ENCODE peak calls at places on chromosomes 16 and 17, in ten cellular contexts. R, I, B, J, H, T, A, G, K and V are unnamed samples.

GRCh38 chr17:42563543-42563942 is 1.6 kb downstream of the COASY start:
- DNase-seq in G (no peak), R (no peak), H (no peak), B (no peak), A (no peak), J (no peak), T (no peak), I (no peak), K (no peak), V (no peak)

GRCh38 chr17:42673885-42674754 is 2.7 kb downstream of the PLEKHH3 start:
- DNase-seq in A (no peak), J (peak), T (no peak), B (peak), R (peak), K (peak), I (no peak), H (peak), G (peak), V (no peak)

GRCh38 chr16:69013991-69014390 is 91.5 kb upstream of the HAS3 start:
- DNase-seq in A (no peak), G (no peak), J (no peak), B (no peak), I (no peak), K (peak), R (peak), H (no peak), T (no peak), V (no peak)

GRCh38 chr16:16861546-16861945 is 482.6 kb downstream of the NPIPA7 start:
- DNase-seq in I (peak), T (no peak), R (peak), H (peak), K (peak), B (peak), G (no peak), A (no peak), J (peak), V (peak)

GRCh38 chr17:82373731-82374625 is 2.4 kb downstream of the UTS2R start:
- DNase-seq in J (no peak), H (no peak), B (no peak), R (no peak), A (no peak), K (no peak), T (no peak), I (no peak), G (peak), V (no peak)

GRCh38 chr17:61597606-61598005 is 6.6 kb upstream of the NACA2 start:
- DNase-seq in I (no peak), A (no peak), G (no peak), B (no peak), J (no peak), K (no peak), H (no peak), R (no peak), T (no peak), V (no peak)

GRCh38 chr16:2090819-2091721 is 43.3 kb downstream of the TSC2 start:
- DNase-seq in J (peak), A (peak), T (no peak), K (peak), R (peak), G (peak), H (peak), B (no peak), I (peak), V (no peak)

GRCh38 chr17:333626-334396 is 18.8 kb downstream of the RPH3AL start:
- DNase-seq in K (peak), J (peak), G (peak), R (peak), A (peak), B (peak), H (no peak), T (peak), I (peak), V (no peak)

GRCh38 chr17:29176500-29177351 is 3.5 kb downstream of the MYO18A start:
- DNase-seq in B (peak), G (peak), T (no peak), H (peak), I (no peak), R (no peak), J (peak), A (no peak), K (peak), V (peak)

GRCh38 chr17:27498615-27499316 is 42.5 kb downstream of the KSR1 start:
- DNase-seq in G (no peak), R (no peak), I (no peak), J (no peak), H (no peak), B (no peak), T (no peak), K (no peak), A (no peak), V (no peak)

GRCh38 chr16:4696905-4697866 is 3.8 kb downstream of the NUDT16L1 start:
- DNase-seq in H (no peak), T (no peak), B (no peak), I (no peak), R (no peak), A (no peak), K (no peak), J (no peak), G (peak), V (no peak)

GRCh38 chr16:57386381-57386951 is 14.2 kb downstream of the CX3CL1 start:
- DNase-seq in H (no peak), I (peak), R (no peak), J (peak), A (no peak), K (peak), T (no peak), B (no peak), G (no peak), V (no peak)

GRCh38 chr17:1516403-1517161 is at the start of gene INPP5K:
- DNase-seq in R (peak), J (peak), T (peak), B (peak), I (peak), G (peak), H (peak), A (peak), K (peak), V (peak)

GRCh38 chr16:84700518-84701277 is 898 bp downstream of the USP10 start:
- DNase-seq in B (no peak), G (no peak), T (no peak), R (no peak), J (peak), H (peak), I (peak), K (no peak), A (no peak), V (peak)

GRCh38 chr17:68861602-68862001 is 93.6 kb downstream of the ABCA8 start:
- DNase-seq in K (no peak), J (peak), G (no peak), I (no peak), T (no peak), A (no peak), B (no peak), R (no peak), H (no peak), V (no peak)

GRCh38 chr16:87897563-87898505 is 28.5 kb upstream of the SLC7A5 start:
- DNase-seq in H (peak), J (no peak), T (no peak), K (no peak), G (no peak), R (no peak), A (no peak), B (peak), I (no peak), V (no peak)

GRCh38 chr16:89378947-89379771 is 111.2 kb downstream of the ANKRD11 start:
- DNase-seq in R (no peak), A (no peak), G (peak), H (no peak), T (no peak), B (peak), J (no peak), K (no peak), I (no peak), V (no peak)

GRCh38 chr17:1006054-1006453 is 9.1 kb downstream of the TIMM22 start:
- DNase-seq in R (no peak), H (no peak), T (no peak), J (no peak), G (no peak), I (no peak), B (no peak), A (no peak), K (no peak), V (no peak)

GRCh38 chr16:11796227-11797165 is 562 bp downstream of the ZC3H7A start:
- DNase-seq in G (peak), H (peak), B (peak), J (peak), T (peak), R (no peak), A (peak), K (peak), I (no peak), V (no peak)

GRCh38 chr17:12114686-12115418 is 94.2 kb downstream of the MAP2K4 start:
- DNase-seq in R (no peak), K (no peak), G (no peak), H (no peak), I (no peak), T (no peak), J (peak), B (no peak), A (no peak), V (no peak)

GRCh38 chr17:32253117-32253611 is 12.5 kb upstream of the RHBDL3 start:
- DNase-seq in I (peak), T (peak), H (peak), G (peak), J (peak), B (peak), R (peak), A (peak), K (peak), V (peak)

GRCh38 chr17:9976283-9977009 is 71.4 kb upstream of the RCVRN start:
- DNase-seq in J (no peak), G (no peak), T (no peak), H (no peak), B (no peak), K (no peak), I (no peak), R (no peak), A (no peak), V (no peak)

GRCh38 chr17:4304417-4305027 is 40.7 kb upstream of the ANKFY1 start:
- DNase-seq in R (no peak), J (peak), B (peak), K (peak), T (no peak), I (peak), G (no peak), H (peak), A (no peak), V (peak)

GRCh38 chr16:53945996-53946395 is 242.0 kb downstream of the FTO start:
- DNase-seq in K (peak), B (no peak), H (peak), J (peak), G (no peak), I (no peak), R (peak), A (no peak), T (no peak), V (no peak)

GRCh38 chr17:28745052-28745776 is 1.4 kb downstream of the TRAF4 start:
- DNase-seq in B (peak), R (peak), A (peak), H (peak), J (peak), K (peak), T (no peak), G (peak), I (no peak), V (no peak)

GRCh38 chr16:2122429-2122828 is 13.3 kb downstream of the PKD1 start:
- DNase-seq in G (no peak), R (no peak), H (no peak), K (no peak), B (no peak), J (no peak), I (no peak), T (no peak), A (no peak), V (no peak)

DNA sequence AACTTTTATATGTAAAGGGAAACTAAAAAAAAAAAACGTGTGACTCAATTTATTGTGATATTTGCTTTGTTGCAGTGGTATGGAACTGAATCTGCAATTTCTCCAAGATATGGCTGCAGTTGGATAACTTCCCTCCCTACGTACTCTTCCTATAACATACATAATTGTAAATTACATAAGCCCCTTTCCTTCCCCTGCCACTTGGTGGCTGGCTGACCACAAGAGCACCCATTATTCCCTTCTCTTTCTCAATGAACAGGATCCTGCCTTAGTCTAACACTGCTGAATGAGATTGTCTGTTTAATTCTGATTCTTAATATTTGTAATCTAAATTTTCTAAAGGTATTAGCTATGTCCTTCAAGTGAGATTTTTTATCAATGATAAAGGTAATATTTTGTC is 27.8 kb downstream of the CCL4 start:
- DNase-seq in I (no peak), R (no peak), B (no peak), G (no peak), K (peak), T (no peak), H (no peak), J (no peak), A (no peak), V (no peak)
- TF ChIP-seq CTCF in I (no peak), R (no peak), B (no peak), G (no peak), K (peak), T (no peak), H (no peak), J (no peak), A (no peak), V (no peak)

GRCh38 chr17:57954421-57955182 is 610 bp downstream of the CUEDC1 start:
- DNase-seq in K (peak), R (no peak), J (peak), B (peak), H (no peak), A (peak), I (no peak), T (peak), G (peak), V (no peak)
- H3K4me3 ChIP-seq in K (peak), R (peak), J (peak), B (peak), H (peak), A (peak), I (peak), T (peak), G (peak), V (peak)

GRCh38 chr16:14202697-14203096 is 131.6 kb downstream of the MRTFB start:
- DNase-seq in K (no peak), I (no peak), J (peak), A (no peak), T (no peak), G (no peak), B (no peak), H (peak), R (peak), V (no peak)
- TF ChIP-seq CTCF in K (peak), I (peak), J (peak), A (peak), T (no peak), G (peak), B (no peak), H (peak), R (peak), V (peak)

GRCh38 chr16:25048146-25048618 is 33.0 kb upstream of the ARHGAP17 start:
- DNase-seq in H (no peak), G (no peak), J (no peak), R (no peak), K (no peak), I (no peak), A (no peak), B (no peak), T (no peak), V (no peak)

GRCh38 chr16:25051446-25052160 is 36.4 kb upstream of the ARHGAP17 start:
- DNase-seq in I (peak), J (peak), H (peak), B (no peak), T (no peak), A (no peak), K (peak), R (peak), G (no peak), V (no peak)

GRCh38 chr16:25052530-25052929 is 37.4 kb upstream of the ARHGAP17 start:
- DNase-seq in I (no peak), J (no peak), R (no peak), A (no peak), G (no peak), K (no peak), B (no peak), T (no peak), H (no peak), V (no peak)

GRCh38 chr16:25052161-25052511 is 37.0 kb upstream of the ARHGAP17 start:
- DNase-seq in J (no peak), H (no peak), R (no peak), K (no peak), A (no peak), I (no peak), T (no peak), B (no peak), G (no peak), V (no peak)
- H3K4me3 ChIP-seq in J (no peak), H (peak), R (no peak), K (no peak), A (no peak), I (no peak), T (peak), B (no peak), G (peak), V (no peak)

GRCh38 chr17:34542700-34543336 is 36.6 kb upstream of the TMEM132E start:
- DNase-seq in H (peak), K (peak), A (no peak), G (no peak), J (peak), I (peak), B (peak), T (no peak), R (no peak), V (peak)
- TF ChIP-seq CTCF in H (peak), K (peak), A (peak), G (peak), J (peak), I (peak), B (peak), T (peak), R (peak), V (peak)

GRCh38 chr17:35213412-35213925 is 19.3 kb upstream of the SLC35G3 start:
- DNase-seq in I (no peak), T (no peak), R (no peak), B (no peak), K (no peak), J (no peak), H (no peak), A (no peak), G (no peak), V (no peak)
- H3K4me3 ChIP-seq in I (no peak), T (no peak), R (no peak), B (no peak), K (no peak), J (no peak), H (no peak), A (no peak), G (no peak), V (no peak)

GRCh38 chr16:576823-577201 is 7.0 kb downstream of the PIGQ start:
- DNase-seq in B (peak), I (no peak), H (no peak), R (no peak), T (no peak), J (no peak), A (no peak), K (no peak), G (no peak), V (no peak)
- TF ChIP-seq CTCF in B (peak), I (no peak), H (no peak), R (no peak), T (no peak), J (no peak), A (no peak), K (no peak), G (no peak), V (no peak)

GRCh38 chr16:49463529-49463928 is 89.9 kb downstream of the C16orf78 start:
- DNase-seq in A (no peak), T (peak), H (peak), J (no peak), G (peak), I (no peak), B (no peak), K (no peak), R (no peak), V (peak)
- H3K4me3 ChIP-seq in A (no peak), T (no peak), H (no peak), J (no peak), G (no peak), I (no peak), B (no peak), K (no peak), R (no peak), V (no peak)

GRCh38 chr17:65222216-65222738 is 85.1 kb downstream of the RGS9 start:
- DNase-seq in B (no peak), J (no peak), R (no peak), A (no peak), K (no peak), G (no peak), H (no peak), I (no peak), T (no peak), V (no peak)

GRCh38 chr17:65218261-65218660 is 81.1 kb downstream of the RGS9 start:
- DNase-seq in I (no peak), K (no peak), B (no peak), R (no peak), J (peak), T (no peak), H (no peak), A (no peak), G (no peak), V (no peak)

GRCh38 chr17:65220732-65221131 is 83.6 kb downstream of the RGS9 start:
- DNase-seq in T (no peak), K (no peak), I (no peak), H (no peak), B (no peak), R (peak), G (no peak), A (no peak), J (no peak), V (no peak)

GRCh38 chr17:65219707-65220106 is 82.5 kb downstream of the RGS9 start:
- DNase-seq in R (no peak), J (no peak), K (no peak), A (no peak), H (no peak), B (no peak), I (no peak), T (no peak), G (no peak), V (no peak)

GRCh38 chr17:65219124-65219523 is 82.0 kb downstream of the RGS9 start:
- DNase-seq in H (no peak), J (no peak), G (no peak), B (no peak), A (no peak), I (no peak), T (no peak), K (no peak), R (no peak), V (no peak)
- TF ChIP-seq CTCF in H (peak), J (peak), G (no peak), B (peak), A (no peak), I (peak), T (no peak), K (peak), R (peak), V (peak)